ENCODE peak calls at places on chromosomes 7 and 10, in four cellular contexts. J, C, S and X are unnamed samples.

GRCh38 chr10:33005322-33006282 is 47.6 kb upstream of the ITGB1 start:
- DNase-seq in C (peak; percentile 63), S (peak; percentile 59), J (no peak), X (peak; percentile 77)

GRCh38 chr7:98284335-98285036 is 3.0 kb downstream of the BRI3 start:
- DNase-seq in C (no peak), J (no peak), S (peak; percentile 51), X (no peak)

GRCh38 chr10:48551796-48552591 is 52.9 kb downstream of the ARHGAP22 start:
- DNase-seq in C (peak; percentile 44), J (no peak), S (no peak), X (peak; percentile 43)

GRCh38 chr10:12730809-12731519 is 270.5 kb downstream of the CCDC3 start:
- DNase-seq in C (no peak), S (no peak), J (peak; percentile 7), X (no peak)

GRCh38 chr7:7148799-7149481 is 33.4 kb upstream of the C1GALT1 start:
- DNase-seq in S (peak; percentile 91), C (peak; percentile 78), J (no peak), X (no peak)

GRCh38 chr7:109335951-109336350 is 766.3 kb downstream of the DNAJB9 start:
- DNase-seq in C (no peak), S (no peak), J (no peak), X (no peak)

GRCh38 chr10:3825244-3825643 is 40.2 kb upstream of the KLF6 start:
- DNase-seq in S (peak; percentile 77), C (peak; percentile 48), J (no peak), X (no peak)

GRCh38 chr10:91298224-91298862 is 77.9 kb downstream of the PCGF5 start:
- DNase-seq in C (peak; percentile 78), S (peak; percentile 51), J (no peak), X (peak; percentile 86)

GRCh38 chr10:51960494-51960895 is 261.1 kb upstream of the CSTF2T start:
- DNase-seq in J (no peak), C (peak; percentile 22), S (peak; percentile 3), X (no peak)

GRCh38 chr7:121020652-121021051 is 32.1 kb downstream of the CPED1 start:
- DNase-seq in J (no peak), C (no peak), S (no peak), X (no peak)

GRCh38 chr7:142807855-142808460 is 37.2 kb downstream of the PRSS2 start:
- DNase-seq in J (peak; percentile 73), S (no peak), C (peak; percentile 45), X (no peak)

GRCh38 chr7:16114633-16115032 is 306.7 kb downstream of the CRPPA start:
- DNase-seq in C (peak; percentile 58), S (no peak), J (no peak), X (no peak)

GRCh38 chr7:106050743-106051110 is 61.4 kb downstream of the SYPL1 start:
- DNase-seq in J (no peak), C (no peak), S (no peak), X (no peak)

GRCh38 chr7:1046722-1047679 is 2.7 kb downstream of the GPR146 start:
- DNase-seq in C (peak; percentile 25), S (no peak), J (no peak), X (no peak)

GRCh38 chr10:47360419-47361040 is 12.4 kb downstream of the RBP3 start:
- DNase-seq in S (no peak), J (no peak), C (no peak), X (no peak)

GRCh38 chr7:158649279-158649678 is 55.3 kb downstream of the NCAPG2 start:
- DNase-seq in J (no peak), C (peak; percentile 23), S (peak; percentile 67), X (no peak)

GRCh38 chr10:48333856-48334255 is 27.4 kb downstream of the MAPK8 start:
- DNase-seq in S (no peak), J (no peak), C (no peak), X (no peak)

GRCh38 chr7:96004598-96004997 is 232.2 kb downstream of the DYNC1I1 start:
- DNase-seq in S (no peak), J (no peak), C (no peak), X (no peak)

GRCh38 chr7:151249732-151250072 is 1.2 kb upstream of the SMARCD3 start:
- DNase-seq in S (no peak), C (peak; percentile 59), J (no peak), X (peak; percentile 52)

GRCh38 chr7:48088559-48089414 is at the start of gene UPP1:
- DNase-seq in C (peak; percentile 89), S (peak; percentile 97), J (peak; percentile 76), X (peak; percentile 93)

GRCh38 chr7:100174582-100174981 is 2.6 kb downstream of the GPC2 start:
- DNase-seq in J (no peak), S (no peak), C (no peak), X (no peak)

GRCh38 chr10:35201234-35201633 is 74.6 kb downstream of the CREM start:
- DNase-seq in J (no peak), S (no peak), C (no peak), X (no peak)

GRCh38 chr7:88318196-88318595 is 11.5 kb upstream of the STEAP4 start:
- DNase-seq in S (no peak), J (no peak), C (no peak), X (no peak)

DNA sequence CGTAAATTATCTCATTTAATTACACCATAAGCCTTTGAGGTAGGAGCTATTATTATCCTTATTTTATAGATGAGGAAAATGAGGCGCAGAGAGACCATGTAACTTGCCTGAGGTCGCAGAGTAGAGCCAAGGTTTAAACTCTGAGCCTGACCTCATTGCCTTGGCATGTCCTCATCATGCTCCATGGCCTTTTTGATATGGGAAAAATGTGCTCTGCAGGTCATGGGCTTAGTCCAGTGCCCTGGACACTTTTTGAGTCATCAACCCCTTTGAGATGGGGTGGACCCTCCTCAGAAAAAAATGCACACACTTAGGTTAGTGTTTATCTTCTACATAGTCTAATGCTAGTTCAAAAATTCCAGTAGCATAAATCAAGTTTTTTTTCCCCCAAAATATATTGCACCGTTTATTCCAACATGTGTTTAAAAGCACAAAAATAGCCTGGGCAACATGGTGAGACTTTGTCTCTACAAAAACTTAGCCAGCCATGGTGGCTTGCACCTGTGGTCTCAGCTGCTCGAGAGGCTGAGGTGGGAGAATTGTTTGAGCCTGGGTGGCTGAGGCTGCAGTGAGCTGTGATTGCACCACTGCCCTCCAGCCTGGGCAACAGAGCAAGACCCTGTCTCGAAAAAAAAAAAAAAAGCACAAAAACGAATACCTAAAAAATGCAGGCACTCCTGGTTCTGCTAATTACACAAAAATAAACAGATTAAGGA is 28.6 kb upstream of the TMEM178B start:
- DNase-seq in C (no peak), S (no peak), J (no peak), X (no peak)
- TF ChIP-seq ESRRA in C (no peak), S (no peak), J (no peak), X (no peak)

GRCh38 chr7:129375221-129375938 is 58.9 kb upstream of the STRIP2 start:
- DNase-seq in C (no peak), S (no peak), J (no peak), X (peak; percentile 40)

GRCh38 chr7:129376778-129377700 is 57.2 kb upstream of the STRIP2 start:
- DNase-seq in S (no peak), J (no peak), C (no peak), X (no peak)

GRCh38 chr7:129373651-129374428 is 60.4 kb upstream of the STRIP2 start:
- DNase-seq in S (no peak), J (no peak), C (no peak), X (no peak)

GRCh38 chr7:129370812-129371211 is 63.4 kb upstream of the STRIP2 start:
- DNase-seq in S (no peak), J (no peak), C (peak; percentile 55), X (no peak)

GRCh38 chr7:129376076-129376777 is 58.0 kb upstream of the STRIP2 start:
- DNase-seq in J (no peak), S (peak; percentile 30), C (peak; percentile 80), X (peak; percentile 29)
- TF ChIP-seq ETV6 in J (no peak), S (no peak), C (no peak), X (no peak)

DNA sequence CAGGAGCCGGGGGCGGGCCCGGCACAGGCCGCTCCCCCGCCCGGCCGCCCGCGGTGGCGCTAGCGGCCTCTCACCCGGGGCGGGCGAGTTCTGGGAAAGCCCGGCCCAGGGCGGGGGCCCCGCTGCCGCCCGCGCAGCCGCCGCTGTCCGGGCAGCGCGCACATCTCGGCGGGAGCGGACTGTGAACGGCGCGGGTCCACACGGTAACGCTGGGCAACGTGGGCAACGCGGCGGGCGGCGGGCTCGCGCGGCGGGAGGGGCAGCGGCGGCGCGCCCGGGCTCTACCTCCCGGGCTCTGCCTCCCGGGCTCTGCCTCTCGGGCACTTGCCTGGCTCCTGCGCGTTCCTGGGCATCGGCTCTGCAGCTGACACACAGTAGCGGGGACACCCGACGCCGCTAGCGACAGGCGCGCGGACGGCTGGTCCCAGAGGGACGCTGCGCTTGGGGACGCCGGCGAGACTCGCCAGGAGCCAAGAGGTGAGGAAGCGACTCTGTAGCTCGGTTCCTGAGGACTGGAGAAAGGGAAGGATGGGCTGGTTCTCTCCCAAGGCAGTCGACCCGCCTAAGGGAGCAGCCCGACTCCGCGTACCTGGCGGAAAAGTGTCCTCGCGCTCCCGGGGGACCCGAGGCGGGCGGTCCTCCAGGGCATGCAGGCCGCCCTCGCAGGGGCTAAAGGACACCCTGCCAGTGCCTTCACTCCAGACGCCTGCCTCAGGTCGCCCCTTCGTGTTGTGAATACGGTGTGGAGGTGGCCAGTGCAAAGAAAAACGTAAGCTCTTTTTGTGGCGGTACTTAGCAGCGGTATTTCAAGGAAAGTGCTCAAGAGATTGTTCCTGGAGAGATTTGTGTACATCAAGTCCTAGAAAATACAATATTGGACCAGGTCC is at the start of gene PLCE1:
- DNase-seq in C (peak; percentile 34), S (no peak), J (no peak), X (peak; percentile 47)
- TF ChIP-seq CREM in C (no peak), S (no peak), J (no peak), X (no peak)

DNA sequence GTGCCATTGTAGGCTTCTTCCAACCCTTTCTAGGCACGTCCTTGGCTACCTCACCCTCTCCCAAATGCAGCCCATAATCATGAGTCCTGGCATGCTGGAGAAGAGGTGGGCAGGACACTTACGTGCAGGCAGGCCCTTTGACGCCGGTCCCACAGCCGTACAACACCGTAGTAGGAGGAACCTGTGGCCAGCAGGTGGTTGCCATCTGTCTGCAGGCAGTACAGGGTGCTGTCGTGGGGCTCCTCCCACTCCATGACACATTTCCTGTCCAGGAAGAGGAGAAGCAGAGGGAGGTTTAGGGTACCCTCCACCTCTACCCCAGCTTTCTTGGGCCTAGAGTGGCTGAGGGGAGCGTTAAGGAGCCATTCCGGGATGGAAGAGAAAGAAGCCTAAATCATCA is 23.4 kb downstream of the DPCD start:
- DNase-seq in S (no peak), C (peak; percentile 4), J (no peak), X (no peak)
- TF ChIP-seq ESRRA in S (no peak), C (no peak), J (no peak), X (no peak)